ENCODE peak calls at places on chromosomes 2 and 18, in nine cellular contexts. M is B cell; C is tibial nerve; Y is nephron progenitor cell; D is CD8-positive, alpha-beta T cell; U is HFFc6; J is heart right ventricle; K is GM20000; T is natural killer cell. N is an unnamed sample.

GRCh38 chr2:38581193-38582147 is 21.3 kb downstream of the HNRNPLL start:
- DNase-seq in U (peak; percentile 76), T (no peak), K (peak; percentile 30), Y (peak; percentile 46), J (no peak), D (peak; percentile 48), C (no peak), M (no peak), N (peak; percentile 26)

GRCh38 chr2:100018794-100019193 is 123.6 kb downstream of the AFF3 start:
- DNase-seq in J (no peak), T (no peak), M (no peak), D (no peak), Y (no peak), C (no peak), U (peak; percentile 50), K (no peak), N (no peak)

GRCh38 chr2:84302513-84303412 is 156.3 kb downstream of the SUCLG1 start:
- DNase-seq in D (no peak), K (peak; percentile 79), Y (peak; percentile 57), T (no peak), J (no peak), C (no peak), M (no peak), U (peak; percentile 22), N (peak; percentile 66)

GRCh38 chr2:143617803-143618415 is 488.7 kb downstream of the ARHGAP15 start:
- DNase-seq in T (no peak), J (no peak), U (no peak), Y (no peak), K (peak; percentile 2), D (no peak), C (no peak), M (no peak), N (no peak)

GRCh38 chr2:138829326-138829725 is 49.1 kb upstream of the NXPH2 start:
- DNase-seq in J (peak; percentile 28), D (no peak), C (no peak), K (peak; percentile 22), M (peak; percentile 51), U (no peak), Y (peak; percentile 73), T (no peak), N (peak; percentile 9)

GRCh38 chr2:97728091-97728596 is 14.8 kb downstream of the ZAP70 start:
- DNase-seq in C (no peak), K (no peak), T (no peak), J (peak; percentile 36), M (peak; percentile 33), U (no peak), Y (no peak), D (peak; percentile 63), N (no peak)

GRCh38 chr2:19355931-19356544 is 2.4 kb downstream of the OSR1 start:
- DNase-seq in C (no peak), Y (peak; percentile 36), K (peak; percentile 13), J (no peak), T (no peak), M (no peak), U (no peak), D (no peak), N (peak; percentile 14)

GRCh38 chr2:177296047-177296446 is 31.5 kb upstream of the NFE2L2 start:
- DNase-seq in J (no peak), Y (no peak), T (no peak), C (no peak), M (no peak), D (no peak), K (peak; percentile 36), U (peak; percentile 16), N (peak; percentile 54)

GRCh38 chr2:137847443-137847842 is 116.8 kb upstream of the HNMT start:
- DNase-seq in U (no peak), T (no peak), Y (no peak), M (no peak), D (no peak), C (no peak), K (no peak), J (no peak), N (no peak)

GRCh38 chr18:63758616-63759015 is 16.6 kb upstream of the SERPINB7 start:
- DNase-seq in Y (no peak), D (no peak), C (no peak), K (no peak), J (no peak), T (no peak), M (no peak), U (no peak), N (no peak)

GRCh38 chr2:218019411-218020060 is 16.7 kb upstream of the TNS1 start:
- DNase-seq in J (no peak), K (no peak), T (no peak), D (no peak), C (no peak), Y (no peak), U (no peak), M (no peak), N (no peak)

GRCh38 chr2:30147715-30148611 is 1.2 kb downstream of the YPEL5 start:
- DNase-seq in M (peak; percentile 83), U (peak; percentile 30), T (peak; percentile 88), C (peak; percentile 56), D (peak; percentile 82), J (peak; percentile 85), Y (peak; percentile 89), K (peak; percentile 93), N (peak; percentile 86)

GRCh38 chr2:240423788-240424191 is 11.7 kb upstream of the GPC1 start:
- DNase-seq in Y (no peak), D (no peak), C (peak; percentile 6), T (peak; percentile 8), U (no peak), M (peak; percentile 32), K (no peak), J (peak; percentile 4), N (no peak)

GRCh38 chr2:20129320-20130274 is 78.2 kb upstream of the LAPTM4A start:
- DNase-seq in J (no peak), T (no peak), C (no peak), M (no peak), Y (no peak), D (no peak), U (no peak), K (no peak), N (no peak)

GRCh38 chr2:206442854-206443734 is at the start of gene ADAM23:
- DNase-seq in Y (peak; percentile 80), C (no peak), K (peak; percentile 76), J (peak; percentile 67), U (no peak), T (no peak), D (peak; percentile 32), M (peak; percentile 54), N (peak; percentile 64)

GRCh38 chr18:55322176-55322735 is 265.7 kb downstream of the TCF4 start:
- DNase-seq in C (peak; percentile 81), M (peak; percentile 61), Y (peak; percentile 72), J (peak; percentile 84), D (no peak), T (peak; percentile 28), K (peak; percentile 78), U (peak; percentile 94), N (peak; percentile 78)

GRCh38 chr2:74573747-74574562 is 19.4 kb downstream of the DOK1 start:
- DNase-seq in C (no peak), T (no peak), D (no peak), Y (no peak), M (peak; percentile 57), J (no peak), K (peak; percentile 48), U (peak; percentile 74), N (peak; percentile 40)

GRCh38 chr18:25111382-25112070 is 240.4 kb downstream of the ZNF521 start:
- DNase-seq in U (no peak), K (no peak), T (no peak), Y (no peak), C (no peak), J (no peak), M (no peak), D (no peak), N (no peak)

GRCh38 chr2:134375935-134376334 is 122.1 kb downstream of the MGAT5 start:
- DNase-seq in K (no peak), Y (peak; percentile 8), D (no peak), T (no peak), U (peak; percentile 71), J (no peak), C (peak; percentile 29), M (no peak), N (no peak)

DNA sequence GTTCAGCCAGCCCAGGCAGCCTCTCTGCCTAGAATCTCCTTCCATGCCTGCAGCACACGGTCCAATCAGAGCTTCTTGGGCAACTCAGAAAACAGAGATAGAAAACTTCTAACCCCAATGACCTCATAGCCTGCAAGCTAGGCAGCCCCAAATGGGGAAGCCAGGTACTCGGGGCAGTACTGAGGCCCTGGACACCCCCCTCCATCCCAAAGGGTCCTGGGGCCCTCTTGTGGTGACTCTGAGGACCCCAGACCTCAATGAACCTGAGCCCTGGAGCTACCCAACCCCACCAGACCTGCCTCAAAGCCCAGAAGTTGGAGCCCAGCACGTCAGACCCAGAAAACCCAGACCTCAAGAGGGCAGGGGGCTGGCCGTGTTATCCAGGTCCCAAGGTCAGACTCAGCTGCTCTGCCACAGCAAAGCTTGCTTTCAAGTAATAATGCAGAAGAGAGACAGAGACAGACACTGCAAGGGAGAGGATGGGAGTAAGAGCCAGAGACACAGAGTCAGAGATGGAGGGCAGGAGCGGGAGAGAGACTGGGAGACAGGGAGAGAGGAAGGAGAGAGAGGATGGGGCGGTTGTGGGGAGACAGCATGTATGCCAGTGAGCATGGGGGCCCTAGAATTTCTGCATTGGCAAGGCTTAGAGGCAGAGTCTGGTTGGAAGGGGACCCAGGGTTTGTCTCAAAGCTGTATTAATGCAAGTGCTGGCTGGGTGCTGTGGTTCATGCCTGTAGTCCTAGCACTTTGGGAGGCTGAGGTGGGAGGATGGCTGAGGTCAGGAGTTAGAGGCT is 28.2 kb downstream of the SERTAD2 start:
- DNase-seq in K (no peak), Y (no peak), J (no peak), C (no peak), T (no peak), U (no peak), M (peak; percentile 27), D (no peak), N (peak; percentile 35)
- TF ChIP-seq CTCF in K (no peak), Y (no peak), J (no peak), C (no peak), T (no peak), U (peak; percentile 12), M (no peak), D (no peak), N (no peak)

GRCh38 chr2:78992451-78992806 is 33.1 kb upstream of the REG3G start:
- DNase-seq in T (no peak), J (no peak), C (no peak), K (no peak), D (no peak), U (no peak), Y (peak; percentile 53), M (no peak), N (peak; percentile 36)
- TF ChIP-seq CTCF in T (no peak), J (peak; percentile 29), C (no peak), K (peak; percentile 6), D (no peak), U (peak; percentile 54), Y (peak; percentile 59), M (no peak), N (peak; percentile 27)

GRCh38 chr2:127700527-127701192 is 637 bp upstream of the SFT2D3 start:
- DNase-seq in Y (peak; percentile 24), C (no peak), J (peak; percentile 62), M (peak; percentile 76), U (no peak), T (peak; percentile 36), D (no peak), K (peak; percentile 91), N (peak; percentile 84)
- TF ChIP-seq CTCF in Y (no peak), C (no peak), J (no peak), M (no peak), U (no peak), T (no peak), D (no peak), K (no peak), N (no peak)

DNA sequence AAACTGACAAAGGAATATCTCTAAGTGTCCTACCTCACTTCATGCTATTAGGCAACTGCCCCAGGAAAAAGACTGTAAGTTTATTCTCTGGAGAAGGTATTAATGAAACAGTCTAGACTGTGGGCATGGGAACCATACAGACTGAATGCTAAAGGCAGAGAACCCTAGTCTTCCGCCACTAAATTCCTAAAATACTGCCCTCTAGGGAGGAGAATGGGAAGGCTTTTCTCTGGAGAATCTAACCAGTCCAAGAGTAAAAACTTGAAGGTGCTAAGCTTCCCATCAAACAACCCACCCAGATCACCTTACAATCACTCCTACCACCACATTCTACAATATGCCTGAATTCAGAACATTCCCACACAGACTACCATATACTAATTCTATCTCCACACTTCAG is 3.4 kb downstream of the SRBD1 start:
- DNase-seq in J (no peak), D (no peak), C (no peak), K (no peak), U (peak; percentile 29), Y (no peak), M (no peak), T (no peak), N (no peak)
- TF ChIP-seq CTCF in J (peak; percentile 27), D (no peak), C (peak; percentile 12), K (no peak), U (peak; percentile 82), Y (peak; percentile 66), M (no peak), T (no peak), N (peak; percentile 29)